ENCODE peak calls at places on chromosomes 12 and 14, in eight cellular contexts. B is H1, J is lower lobe of right lung, E is pancreas, K is hepatocyte, R is AG04450, Y is endothelial cell of umbilical vein, P is coronary artery. T is an unnamed sample.

GRCh38 chr12:47121146-47121545 is 41.4 kb upstream of the AMIGO2 start:
- DNase-seq in K (no peak), P (no peak), Y (no peak), E (no peak), J (no peak), B (no peak), R (no peak), T (no peak)

GRCh38 chr12:86697916-86698315 is 441.7 kb upstream of the MGAT4C start:
- DNase-seq in P (no peak), B (no peak), R (no peak), J (no peak), Y (no peak), E (no peak), K (no peak), T (no peak)

GRCh38 chr12:122917508-122918227 is 21.7 kb upstream of the VPS37B start:
- DNase-seq in Y (no peak), E (peak), J (peak), R (no peak), K (peak), B (no peak), P (no peak), T (no peak)

GRCh38 chr14:65686761-65687160 is 274.2 kb downstream of the FUT8 start:
- DNase-seq in Y (no peak), B (no peak), R (no peak), P (no peak), K (no peak), E (no peak), J (no peak), T (no peak)

GRCh38 chr14:32075636-32076277 is 1.3 kb upstream of the ARHGAP5 start:
- DNase-seq in J (peak), E (peak), P (peak), B (no peak), Y (no peak), K (peak), R (no peak), T (no peak)

GRCh38 chr12:117090816-117091711 is 8.2 kb downstream of the TESC start:
- DNase-seq in K (no peak), R (no peak), J (peak), B (no peak), E (peak), P (no peak), Y (no peak), T (no peak)

GRCh38 chr12:77940011-77940423 is 109.3 kb downstream of the NAV3 start:
- DNase-seq in J (no peak), P (no peak), K (no peak), B (peak), Y (peak), R (peak), E (no peak), T (peak)

GRCh38 chr12:102950107-102950949 is 7.1 kb upstream of the ASCL1 start:
- DNase-seq in Y (no peak), E (no peak), R (no peak), P (no peak), B (no peak), J (peak), K (peak), T (peak)

GRCh38 chr12:114397978-114398881 is 7.7 kb downstream of the TBX5 start:
- DNase-seq in P (no peak), R (no peak), E (no peak), K (no peak), B (no peak), Y (no peak), J (no peak), T (no peak)

GRCh38 chr14:105859717-105860614 is 333.6 kb downstream of the TMEM121 start:
- DNase-seq in E (peak), K (no peak), Y (no peak), J (peak), B (no peak), P (peak), R (no peak), T (peak)

GRCh38 chr12:386651-387050 is 2.5 kb downstream of the KDM5A start:
- DNase-seq in E (no peak), J (no peak), K (no peak), R (no peak), B (no peak), Y (peak), P (no peak), T (no peak)

GRCh38 chr14:36619853-36620252 is 37.4 kb upstream of the NKX2-8 start:
- DNase-seq in K (no peak), E (no peak), B (no peak), Y (no peak), P (no peak), R (no peak), J (no peak), T (no peak)

GRCh38 chr14:101181717-101182313 is 278.3 kb upstream of the RTL1 start:
- DNase-seq in R (no peak), P (no peak), J (no peak), Y (no peak), B (no peak), E (no peak), K (no peak), T (no peak)

GRCh38 chr14:68834816-68835215 is 41.9 kb upstream of the ZFP36L1 start:
- DNase-seq in Y (no peak), J (no peak), P (no peak), K (no peak), R (no peak), E (no peak), B (no peak), T (no peak)

GRCh38 chr12:125228519-125229260 is 163.5 kb downstream of the AACS start:
- DNase-seq in E (no peak), P (no peak), R (no peak), K (no peak), B (no peak), J (no peak), Y (no peak), T (peak)

GRCh38 chr12:130872179-130873096 is 572 bp downstream of the RAN start:
- DNase-seq in J (peak), R (no peak), Y (peak), K (peak), P (no peak), E (peak), B (no peak), T (peak)

GRCh38 chr12:90342081-90342480 is 612.9 kb downstream of the CCER1 start:
- DNase-seq in Y (no peak), E (no peak), K (no peak), P (no peak), R (no peak), J (no peak), B (no peak), T (no peak)

GRCh38 chr12:20578142-20578541 is 117.0 kb upstream of the SLCO1C1 start:
- DNase-seq in K (no peak), P (no peak), J (no peak), E (no peak), R (no peak), B (no peak), Y (no peak), T (no peak)

GRCh38 chr12:76457010-76457409 is 102.6 kb downstream of the OSBPL8 start:
- DNase-seq in P (no peak), R (no peak), Y (no peak), J (no peak), B (no peak), K (no peak), E (no peak), T (no peak)

GRCh38 chr12:88623777-88624548 is 43.7 kb upstream of the KITLG start:
- DNase-seq in J (no peak), P (no peak), Y (no peak), R (no peak), K (no peak), E (no peak), B (no peak), T (no peak)

GRCh38 chr14:54002653-54003052 is 46.0 kb upstream of the BMP4 start:
- DNase-seq in E (no peak), B (no peak), K (peak), J (no peak), P (no peak), Y (no peak), R (peak), T (no peak)

GRCh38 chr12:65631621-65632111 is 192.6 kb upstream of the HMGA2 start:
- DNase-seq in K (peak), B (no peak), E (no peak), R (peak), P (no peak), J (no peak), Y (peak), T (no peak)

GRCh38 chr14:60188696-60189095 is 23.5 kb upstream of the DHRS7 start:
- DNase-seq in B (no peak), E (no peak), P (no peak), K (no peak), R (no peak), Y (no peak), J (no peak), T (no peak)

GRCh38 chr12:53049582-53050318 is at the start of gene TNS2:
- DNase-seq in P (peak), J (peak), E (peak), B (no peak), Y (peak), K (peak), R (no peak), T (peak)

GRCh38 chr14:80787876-80788275 is 153.7 kb downstream of the CEP128 start:
- DNase-seq in Y (no peak), E (no peak), K (no peak), J (no peak), B (no peak), P (no peak), R (no peak), T (no peak)

GRCh38 chr12:84397846-84398245 is 514.8 kb downstream of the SLC6A15 start:
- DNase-seq in B (no peak), E (no peak), R (no peak), K (no peak), P (no peak), J (no peak), Y (no peak), T (no peak)

GRCh38 chr12:56190695-56191155 is 1.4 kb upstream of the SMARCC2 start:
- DNase-seq in J (no peak), E (no peak), B (no peak), R (no peak), Y (no peak), K (no peak), P (no peak), T (no peak)

GRCh38 chr14:89921896-89922548 is 32.5 kb downstream of the EFCAB11 start:
- DNase-seq in P (no peak), Y (no peak), K (no peak), J (no peak), E (no peak), R (no peak), B (no peak), T (no peak)

GRCh38 chr12:48977290-48978281 is 536 bp upstream of the WNT1 start:
- DNase-seq in R (no peak), K (peak), J (peak), B (no peak), P (no peak), E (peak), Y (no peak), T (peak)

GRCh38 chr14:106044949-106045596 is 518.7 kb downstream of the TMEM121 start:
- DNase-seq in P (no peak), Y (no peak), R (no peak), J (peak), B (no peak), K (no peak), E (peak), T (peak)

GRCh38 chr14:33315721-33316120 is 377.0 kb downstream of the NPAS3 start:
- DNase-seq in K (no peak), Y (no peak), R (no peak), P (no peak), B (no peak), E (no peak), J (no peak), T (no peak)

DNA sequence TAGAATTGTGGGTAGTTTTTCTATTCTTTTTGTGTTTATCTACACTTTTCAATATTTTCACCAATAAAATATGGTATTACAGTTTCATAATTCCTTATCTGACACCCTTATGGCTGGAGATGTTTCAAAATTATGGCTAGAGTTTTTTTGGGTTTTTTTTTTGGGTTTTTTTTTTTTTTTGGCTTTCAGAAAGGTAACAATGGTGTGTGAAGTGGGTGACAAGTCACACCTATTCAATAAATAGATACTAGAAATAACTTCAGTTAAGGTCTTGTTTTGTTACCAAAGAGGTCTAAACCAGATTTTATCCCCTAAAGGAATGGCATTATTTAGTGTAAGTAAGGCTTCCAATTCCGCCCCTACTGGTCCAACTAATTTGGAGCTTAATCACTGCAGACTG is 19.5 kb downstream of the SPPL3 start:
- DNase-seq in P (no peak), K (no peak), Y (no peak), E (no peak), B (no peak), J (no peak), R (no peak), T (no peak)
- H3K27ac ChIP-seq in P (no peak), K (no peak), Y (no peak), E (no peak), B (no peak), J (no peak), R (no peak), T (no peak)

GRCh38 chr14:25052385-25052784 is 2.4 kb upstream of the STXBP6 start:
- DNase-seq in B (no peak), Y (no peak), E (no peak), R (no peak), J (no peak), P (no peak), K (no peak), T (no peak)

GRCh38 chr14:25048170-25049126 is 1.5 kb downstream of the STXBP6 start:
- DNase-seq in Y (no peak), P (no peak), B (no peak), R (no peak), K (peak), E (peak), J (no peak), T (no peak)

GRCh38 chr14:25050494-25051170 is 685 bp upstream of the STXBP6 start:
- DNase-seq in R (no peak), K (peak), P (no peak), B (no peak), J (no peak), E (no peak), Y (peak), T (no peak)

GRCh38 chr14:25049127-25049558 is 804 bp downstream of the STXBP6 start:
- DNase-seq in B (no peak), E (peak), R (no peak), J (no peak), P (no peak), K (peak), Y (no peak), T (no peak)

GRCh38 chr14:25049559-25050493 is at the start of gene STXBP6:
- DNase-seq in P (no peak), K (peak), B (no peak), E (peak), R (no peak), J (peak), Y (peak), T (peak)
- H3K27ac ChIP-seq in P (peak), K (peak), B (no peak), E (peak), R (no peak), J (peak), Y (no peak), T (no peak)

DNA sequence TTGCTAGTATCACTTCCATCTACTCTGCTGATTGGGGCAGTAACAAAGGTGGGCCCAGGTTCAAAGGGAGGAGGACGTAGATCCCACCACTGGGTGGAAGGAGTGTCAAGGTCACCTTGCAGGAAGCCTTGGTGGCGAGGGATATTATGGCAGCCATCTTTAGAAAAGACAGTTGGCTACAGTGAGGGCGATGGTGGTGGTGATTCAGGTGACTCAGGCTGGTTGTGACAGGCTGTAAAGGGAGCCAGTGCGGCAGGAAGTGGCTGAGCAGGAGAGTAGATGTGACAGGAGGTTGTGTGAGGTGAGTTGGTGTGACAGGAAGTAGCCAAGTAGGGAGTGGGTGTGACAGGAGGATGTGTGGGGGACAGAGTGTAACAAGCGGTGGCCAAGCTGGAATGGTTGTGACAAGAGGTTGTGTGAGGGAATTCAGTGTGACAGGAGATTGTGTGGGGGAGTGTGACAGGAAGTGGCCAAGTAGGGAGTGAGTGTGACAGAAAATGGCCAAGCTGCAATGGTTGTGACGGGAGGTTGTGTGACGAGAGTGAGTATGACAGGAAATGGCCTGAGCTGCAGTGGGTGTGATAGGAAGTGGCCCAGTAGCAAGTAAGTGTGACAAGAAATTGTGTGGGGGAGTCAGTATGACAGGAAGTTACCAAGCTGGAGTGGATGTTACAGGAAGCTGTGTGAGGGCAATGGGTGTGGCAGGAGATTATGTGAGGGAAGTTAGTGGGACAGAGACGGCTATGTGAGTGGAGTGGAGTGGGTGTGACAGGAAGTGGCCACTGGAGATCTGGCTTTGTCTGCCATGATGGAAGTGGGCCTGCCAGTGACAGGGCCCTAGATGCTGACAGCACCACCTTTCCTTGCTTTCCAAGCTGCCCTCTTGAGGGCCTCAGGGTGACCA is 136.5 kb upstream of the MYL2 start:
- DNase-seq in K (no peak), E (no peak), R (no peak), B (no peak), P (no peak), Y (no peak), J (no peak), T (no peak)
- H3K27ac ChIP-seq in K (no peak), E (no peak), R (no peak), B (peak), P (peak), Y (no peak), J (peak), T (no peak)

DNA sequence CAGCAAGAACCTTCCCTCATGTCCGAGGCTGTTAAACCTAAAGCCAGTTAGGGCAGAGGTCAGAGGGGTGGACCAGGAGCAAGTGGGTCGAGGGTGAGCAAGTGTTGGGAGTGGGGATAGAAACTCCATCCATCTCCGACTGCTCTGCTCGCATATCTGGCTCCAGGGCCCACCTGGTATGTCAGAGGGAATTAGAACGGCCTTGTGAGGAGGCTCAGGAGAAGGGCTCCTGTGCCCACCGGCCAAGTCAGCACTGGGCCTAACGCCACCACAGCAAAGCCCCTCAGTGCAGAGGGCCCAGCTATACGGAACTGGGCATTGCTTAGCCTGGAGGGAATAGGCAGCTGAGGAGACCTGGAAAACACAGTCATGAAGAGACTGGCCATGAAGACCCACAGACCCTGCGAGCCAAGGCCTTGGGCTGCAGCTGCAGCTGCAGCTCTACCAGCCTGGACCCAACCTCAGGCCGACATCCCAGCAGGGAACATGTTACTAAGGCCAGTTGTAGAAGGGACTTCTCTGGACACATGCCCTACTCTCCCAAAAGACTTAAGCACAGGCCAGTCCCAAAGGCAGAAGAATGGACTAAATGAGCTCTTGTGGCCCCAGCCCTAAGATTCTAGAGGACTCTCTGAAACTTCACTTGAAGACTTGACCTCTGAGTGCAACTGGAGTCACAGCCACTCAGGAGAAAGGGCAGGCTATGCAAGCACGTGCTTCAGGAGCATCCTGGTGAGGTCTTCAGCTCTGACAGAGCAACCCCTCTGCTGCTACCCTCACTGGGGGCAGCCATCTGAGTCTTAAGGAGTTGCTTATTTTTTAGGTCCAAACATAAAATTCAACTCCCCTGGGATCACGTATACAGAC is 34.1 kb downstream of the DAD1 start:
- DNase-seq in J (no peak), P (no peak), E (no peak), K (no peak), B (no peak), R (no peak), Y (no peak), T (no peak)
- H3K27ac ChIP-seq in J (no peak), P (no peak), E (no peak), K (no peak), B (no peak), R (no peak), Y (no peak), T (no peak)

GRCh38 chr12:54230555-54230954 is 41.8 kb upstream of the SMUG1 start:
- DNase-seq in R (no peak), K (no peak), Y (peak), P (no peak), E (no peak), B (no peak), J (no peak), T (no peak)
- H3K27ac ChIP-seq in R (no peak), K (no peak), Y (peak), P (no peak), E (no peak), B (no peak), J (no peak), T (no peak)

DNA sequence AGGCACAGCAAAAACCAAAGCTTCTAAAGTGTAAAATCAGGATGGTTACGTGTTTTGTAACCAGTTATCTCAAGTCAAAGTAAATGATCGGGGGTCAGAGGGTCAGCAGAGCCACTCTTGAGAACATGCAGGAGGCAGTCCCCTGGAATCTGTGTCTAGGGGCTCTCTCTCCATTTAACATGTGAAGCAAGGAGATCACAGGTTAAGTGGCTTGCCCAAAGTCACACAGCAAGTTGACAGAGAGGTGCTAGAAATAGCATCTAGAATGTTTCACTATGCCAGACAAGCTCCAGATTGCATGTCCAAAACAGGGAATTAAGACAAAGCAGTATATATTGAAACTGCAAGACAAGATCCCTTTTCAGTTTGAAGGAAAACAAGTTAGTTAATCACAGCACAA is 33.4 kb downstream of the PPTC7 start:
- DNase-seq in Y (no peak), J (no peak), B (no peak), E (no peak), P (no peak), R (no peak), K (no peak), T (no peak)
- H3K27ac ChIP-seq in Y (no peak), J (no peak), B (no peak), E (no peak), P (no peak), R (no peak), K (no peak), T (no peak)

DNA sequence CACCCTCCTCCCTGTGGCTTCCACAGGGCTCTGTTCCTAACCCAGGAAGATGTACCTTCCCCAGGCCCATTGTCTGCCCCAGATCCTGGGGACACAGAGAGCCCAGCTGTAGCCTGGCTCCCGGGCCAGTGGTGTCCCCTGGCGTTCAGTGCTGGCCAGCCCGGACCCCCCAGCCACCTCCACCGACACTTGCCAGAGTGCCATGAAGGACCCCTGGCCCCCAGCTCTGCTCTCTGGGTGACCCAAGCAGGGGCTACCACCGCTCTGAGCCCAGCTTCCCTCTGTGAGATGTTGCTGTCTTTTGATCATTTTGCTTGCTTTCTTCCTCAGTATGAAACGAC is 6.2 kb downstream of the INF2 start:
- DNase-seq in E (no peak), R (no peak), Y (no peak), B (no peak), K (no peak), J (no peak), P (no peak), T (no peak)
- H3K27ac ChIP-seq in E (no peak), R (no peak), Y (no peak), B (no peak), K (no peak), J (peak), P (peak), T (no peak)